ENCODE peak calls at places on chromosomes 7 and 10, in seven cellular contexts. A, X, I, M, E, Y and W are unnamed samples.

GRCh38 chr10:28400176-28400575 is 97.3 kb upstream of the MPP7 start:
- DNase-seq in A (no peak), X (no peak), I (no peak), M (no peak), E (no peak), Y (no peak), W (no peak)

GRCh38 chr7:101812595-101812994 is 4.8 kb upstream of the CUX1 start:
- DNase-seq in A (no peak), X (no peak), I (no peak), M (no peak), E (no peak), Y (no peak), W (no peak)

GRCh38 chr10:69643779-69644657 is 14.0 kb downstream of the FAM241B start:
- DNase-seq in A (no peak), X (no peak), I (no peak), M (no peak), E (no peak), Y (no peak), W (no peak)

GRCh38 chr10:109861051-109861450 is 62.3 kb downstream of the XPNPEP1 start:
- DNase-seq in A (no peak), X (no peak), I (no peak), M (peak), E (no peak), Y (no peak), W (no peak)

GRCh38 chr7:131365876-131366275 is 38.2 kb downstream of the MKLN1 start:
- DNase-seq in A (no peak), X (peak), I (no peak), M (no peak), E (no peak), Y (no peak), W (no peak)

GRCh38 chr10:30820282-30820991 is 190.9 kb upstream of the LYZL2 start:
- DNase-seq in A (no peak), X (peak), I (no peak), M (peak), E (no peak), Y (no peak), W (no peak)

GRCh38 chr7:78363866-78364265 is 565.3 kb downstream of the PHTF2 start:
- DNase-seq in A (no peak), X (no peak), I (no peak), M (no peak), E (no peak), Y (no peak), W (no peak)

GRCh38 chr7:116169060-116169459 is 41.3 kb upstream of the TES start:
- DNase-seq in A (no peak), X (peak), I (no peak), M (peak), E (no peak), Y (no peak), W (no peak)

GRCh38 chr10:113091921-113092320 is 141.9 kb downstream of the TCF7L2 start:
- DNase-seq in A (no peak), X (no peak), I (no peak), M (no peak), E (no peak), Y (no peak), W (no peak)

GRCh38 chr7:12771378-12771877 is 84.0 kb downstream of the ARL4A start:
- DNase-seq in A (no peak), X (peak), I (no peak), M (no peak), E (no peak), Y (peak), W (no peak)

GRCh38 chr7:98877692-98878364 is 504 bp upstream of the TRRAP start:
- DNase-seq in A (no peak), X (no peak), I (no peak), M (no peak), E (no peak), Y (no peak), W (no peak)

GRCh38 chr7:44398953-44399574 is 73.7 kb upstream of the CAMK2B start:
- DNase-seq in A (no peak), X (no peak), I (no peak), M (no peak), E (no peak), Y (no peak), W (no peak)

GRCh38 chr7:141074997-141075396 is 1.1 kb downstream of the TMEM178B start:
- DNase-seq in A (no peak), X (no peak), I (no peak), M (no peak), E (no peak), Y (no peak), W (no peak)

GRCh38 chr10:102869290-102870198 is at the start of gene AS3MT:
- DNase-seq in A (peak), X (peak), I (peak), M (peak), E (no peak), Y (peak), W (peak)

GRCh38 chr7:154842608-154843007 is 160.3 kb downstream of the PAXIP1 start:
- DNase-seq in A (no peak), X (no peak), I (no peak), M (peak), E (no peak), Y (no peak), W (no peak)

GRCh38 chr10:5349362-5349761 is 15.4 kb upstream of the UCN3 start:
- DNase-seq in A (no peak), X (no peak), I (no peak), M (peak), E (no peak), Y (no peak), W (no peak)

GRCh38 chr10:131921191-131921590 is 20.4 kb downstream of the PPP2R2D start:
- DNase-seq in A (peak), X (no peak), I (no peak), M (no peak), E (no peak), Y (no peak), W (no peak)

GRCh38 chr10:121710207-121710606 is 112.0 kb upstream of the FGFR2 start:
- DNase-seq in A (no peak), X (peak), I (no peak), M (no peak), E (no peak), Y (no peak), W (no peak)

GRCh38 chr7:94160719-94161435 is 156.7 kb upstream of the BET1 start:
- DNase-seq in A (peak), X (no peak), I (no peak), M (no peak), E (peak), Y (no peak), W (no peak)

GRCh38 chr10:63146503-63146902 is 13.4 kb downstream of the NRBF2 start:
- DNase-seq in A (no peak), X (no peak), I (no peak), M (no peak), E (no peak), Y (no peak), W (no peak)

GRCh38 chr10:2094171-2094570 is 356.8 kb upstream of the ADARB2 start:
- DNase-seq in A (no peak), X (no peak), I (no peak), M (no peak), E (no peak), Y (no peak), W (no peak)
- TF ChIP-seq CTCF in A (no peak), X (no peak), I (no peak), M (no peak), E (no peak), Y (no peak), W (no peak)

GRCh38 chr10:68144709-68145108 is 35.4 kb downstream of the MYPN start:
- DNase-seq in A (no peak), X (no peak), I (no peak), M (no peak), E (no peak), Y (no peak), W (no peak)
- TF ChIP-seq CTCF in A (no peak), X (no peak), I (no peak), M (no peak), E (no peak), Y (no peak), W (no peak)

GRCh38 chr7:28362812-28363211 is 49.5 kb upstream of the CREB5 start:
- DNase-seq in A (no peak), X (no peak), I (no peak), M (peak), E (no peak), Y (no peak), W (no peak)
- TF ChIP-seq CTCF in A (no peak), X (peak), I (no peak), M (peak), E (peak), Y (peak), W (no peak)

DNA sequence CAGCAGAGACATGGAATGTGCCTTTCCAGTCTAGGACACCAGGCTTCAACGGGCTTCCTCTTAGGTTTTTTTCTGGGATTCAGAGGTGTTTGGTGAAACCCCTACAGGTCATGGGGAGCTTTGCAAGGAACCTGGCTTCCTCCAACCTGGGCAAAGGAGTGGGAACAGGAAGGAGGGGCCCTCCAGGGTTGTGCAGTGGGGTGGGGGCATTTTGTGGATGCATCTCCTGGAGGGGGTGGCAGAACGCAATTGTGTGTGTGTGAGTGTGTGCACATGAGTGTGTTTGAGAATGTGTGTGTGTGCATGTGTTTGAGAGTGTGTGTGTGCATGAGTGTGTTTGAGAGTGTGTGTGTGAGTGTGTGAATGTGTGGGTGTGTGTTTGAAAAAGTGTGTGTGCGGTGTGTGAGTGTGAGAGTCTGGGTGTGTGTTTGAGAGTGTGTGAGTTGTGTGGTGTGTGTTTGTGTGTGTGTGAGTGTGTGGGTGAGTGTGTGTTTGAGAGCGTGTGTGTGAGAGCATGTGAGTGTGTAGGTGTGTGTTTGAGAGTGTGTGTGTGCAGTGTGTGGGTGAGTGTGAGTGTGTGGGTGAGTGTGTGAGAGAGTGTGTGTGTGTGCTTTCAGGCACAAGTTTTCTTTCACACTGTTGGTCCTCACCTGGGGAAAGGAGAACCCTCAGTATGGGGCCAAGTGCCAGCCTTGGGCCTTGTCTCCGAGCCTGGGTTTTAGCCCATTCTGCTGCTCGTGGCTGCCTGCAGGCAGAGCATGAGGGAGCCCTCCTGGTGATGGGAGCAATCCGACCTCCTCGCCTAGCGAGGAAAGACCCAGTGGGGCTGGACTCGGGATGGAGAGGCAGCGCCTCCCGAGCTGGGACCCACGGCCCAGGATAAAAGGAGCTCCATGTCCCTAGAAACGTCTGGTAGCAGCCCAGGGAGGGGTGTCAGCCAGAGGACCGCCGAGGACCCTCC is 35.5 kb downstream of the CDH23 start:
- DNase-seq in A (no peak), X (no peak), I (peak), M (no peak), E (no peak), Y (no peak), W (no peak)
- TF ChIP-seq CTCF in A (no peak), X (no peak), I (no peak), M (peak), E (peak), Y (peak), W (no peak)